ENCODE peak calls at places on chromosomes 6 and 20, in seven cellular contexts. W, L, O, G, Q, T and S are unnamed samples.

GRCh38 chr6:81023007-81023582 is 729.4 kb downstream of the TENT5A start:
- DNase-seq in W (no peak), L (no peak), O (no peak), G (no peak), Q (no peak), T (no peak), S (peak)

GRCh38 chr6:25899123-25899522 is 25.1 kb upstream of the SLC17A3 start:
- DNase-seq in W (no peak), L (no peak), O (no peak), G (no peak), Q (no peak), T (no peak), S (no peak)

GRCh38 chr6:30814137-30815084 is 69.9 kb upstream of the DDR1 start:
- DNase-seq in W (peak), L (no peak), O (peak), G (no peak), Q (peak), T (no peak), S (no peak)

GRCh38 chr20:1440024-1440423 is 26.6 kb downstream of the NSFL1C start:
- DNase-seq in W (no peak), L (no peak), O (no peak), G (no peak), Q (no peak), T (no peak), S (no peak)

GRCh38 chr6:16106991-16107787 is 21.7 kb upstream of the MYLIP start:
- DNase-seq in W (no peak), L (no peak), O (no peak), G (no peak), Q (no peak), T (no peak), S (no peak)

GRCh38 chr6:32922083-32922482 is 18.7 kb downstream of the HLA-DMB start:
- DNase-seq in W (no peak), L (no peak), O (no peak), G (no peak), Q (no peak), T (no peak), S (no peak)

GRCh38 chr20:37401282-37401929 is 55.5 kb downstream of the SRC start:
- DNase-seq in W (no peak), L (no peak), O (no peak), G (no peak), Q (no peak), T (no peak), S (no peak)

GRCh38 chr6:85449818-85450577 is at the start of gene NT5E:
- DNase-seq in W (peak), L (peak), O (peak), G (no peak), Q (peak), T (peak), S (peak)

GRCh38 chr6:123838612-123839279 is 35.1 kb downstream of the NKAIN2 start:
- DNase-seq in W (no peak), L (no peak), O (no peak), G (no peak), Q (no peak), T (no peak), S (no peak)

GRCh38 chr6:155158044-155158843 is 105.6 kb upstream of the CLDN20 start:
- DNase-seq in W (no peak), L (no peak), O (peak), G (no peak), Q (no peak), T (no peak), S (no peak)

GRCh38 chr20:2261105-2261504 is 34.7 kb upstream of the TGM3 start:
- DNase-seq in W (no peak), L (peak), O (peak), G (no peak), Q (no peak), T (no peak), S (no peak)

GRCh38 chr20:42589976-42590639 is 599.6 kb downstream of the PTPRT start:
- DNase-seq in W (no peak), L (no peak), O (no peak), G (no peak), Q (no peak), T (no peak), S (no peak)

GRCh38 chr6:116034327-116034726 is 26.4 kb downstream of the FRK start:
- DNase-seq in W (peak), L (no peak), O (peak), G (no peak), Q (no peak), T (no peak), S (no peak)

GRCh38 chr6:38577492-38577891 is 62.2 kb downstream of the BTBD9 start:
- DNase-seq in W (no peak), L (no peak), O (no peak), G (no peak), Q (no peak), T (no peak), S (no peak)

GRCh38 chr6:16572943-16573342 is 188.3 kb downstream of the ATXN1 start:
- DNase-seq in W (no peak), L (no peak), O (no peak), G (no peak), Q (no peak), T (no peak), S (no peak)

GRCh38 chr6:74735304-74735703 is 470.5 kb downstream of the COL12A1 start:
- DNase-seq in W (peak), L (no peak), O (peak), G (no peak), Q (no peak), T (no peak), S (no peak)

GRCh38 chr6:168193816-168194701 is 115.0 kb upstream of the FRMD1 start:
- DNase-seq in W (no peak), L (no peak), O (peak), G (no peak), Q (no peak), T (no peak), S (no peak)

GRCh38 chr6:31769684-31770371 is 7.3 kb downstream of the VWA7 start:
- DNase-seq in W (no peak), L (peak), O (peak), G (peak), Q (peak), T (peak), S (peak)

GRCh38 chr6:39819676-39820075 is 27.5 kb downstream of the DAAM2 start:
- DNase-seq in W (peak), L (no peak), O (no peak), G (no peak), Q (no peak), T (no peak), S (no peak)

GRCh38 chr20:34514897-34515483 is 1.2 kb upstream of the DYNLRB1 start:
- DNase-seq in W (no peak), L (no peak), O (no peak), G (no peak), Q (no peak), T (no peak), S (no peak)

GRCh38 chr6:101539510-101540245 is 146.2 kb downstream of the GRIK2 start:
- DNase-seq in W (no peak), L (no peak), O (peak), G (no peak), Q (no peak), T (no peak), S (no peak)

GRCh38 chr6:6494677-6495076 is 93.8 kb upstream of the LY86 start:
- DNase-seq in W (no peak), L (no peak), O (no peak), G (no peak), Q (peak), T (peak), S (no peak)

GRCh38 chr6:141056945-141057635 is 1075.6 kb upstream of the GJE1 start:
- DNase-seq in W (no peak), L (no peak), O (peak), G (no peak), Q (no peak), T (no peak), S (no peak)

GRCh38 chr6:124964084-124964763 is 2.0 kb downstream of the RNF217 start:
- DNase-seq in W (no peak), L (no peak), O (peak), G (no peak), Q (no peak), T (no peak), S (peak)

GRCh38 chr20:35947489-35947888 is 6.8 kb downstream of the SCAND1 start:
- DNase-seq in W (no peak), L (no peak), O (peak), G (no peak), Q (no peak), T (peak), S (peak)

GRCh38 chr20:37528442-37529213 is 952 bp upstream of the BLCAP start:
- DNase-seq in W (no peak), L (no peak), O (no peak), G (no peak), Q (peak), T (no peak), S (no peak)

GRCh38 chr6:82915666-82916065 is 150.0 kb downstream of the UBE3D start:
- DNase-seq in W (no peak), L (no peak), O (no peak), G (no peak), Q (no peak), T (no peak), S (no peak)

GRCh38 chr20:64110411-64111068 is 3.2 kb upstream of the NPBWR2 start:
- DNase-seq in W (no peak), L (no peak), O (no peak), G (no peak), Q (peak), T (no peak), S (no peak)

GRCh38 chr6:157764346-157765068 is 58.5 kb upstream of the SNX9 start:
- DNase-seq in W (peak), L (peak), O (peak), G (no peak), Q (peak), T (peak), S (no peak)

GRCh38 chr6:166119116-166119911 is 48.3 kb downstream of the TBXT start:
- DNase-seq in W (no peak), L (no peak), O (no peak), G (no peak), Q (no peak), T (no peak), S (no peak)

GRCh38 chr6:56193846-56194245 is 53.5 kb downstream of the COL21A1 start:
- DNase-seq in W (no peak), L (no peak), O (peak), G (no peak), Q (no peak), T (no peak), S (no peak)

GRCh38 chr6:78492351-78493010 is 374.9 kb upstream of the IRAK1BP1 start:
- DNase-seq in W (no peak), L (no peak), O (no peak), G (no peak), Q (no peak), T (no peak), S (no peak)

GRCh38 chr20:58344741-58345140 is 35.2 kb downstream of the RAB22A start:
- DNase-seq in W (no peak), L (no peak), O (peak), G (no peak), Q (no peak), T (no peak), S (no peak)